ENCODE peak calls at places on chromosomes 1 and 21, in five cellular contexts. U is H1, M is HepG2, K is GM12878, D is K562. J is an unnamed sample.

GRCh38 chr1:56180806-56181205 is 398.6 kb downstream of the PLPP3 start:
- DNase-seq in U (no peak), D (no peak), K (no peak), M (no peak), J (no peak)

GRCh38 chr1:153608742-153609584 is 4.0 kb downstream of the S100A16 start:
- DNase-seq in U (peak; percentile 41), M (peak; percentile 96), D (peak; percentile 94), K (no peak), J (peak; percentile 90)

GRCh38 chr21:42585881-42586280 is 67.5 kb upstream of the PDE9A start:
- DNase-seq in D (no peak), U (no peak), K (no peak), M (no peak), J (no peak)

GRCh38 chr1:17965515-17966100 is 142.0 kb upstream of the IGSF21 start:
- DNase-seq in K (no peak), M (no peak), U (no peak), D (no peak), J (no peak)

GRCh38 chr1:26283226-26283853 is 3.5 kb downstream of the SH3BGRL3 start:
- DNase-seq in U (no peak), K (no peak), D (no peak), M (no peak), J (no peak)

GRCh38 chr1:221169447-221169889 is 290.2 kb downstream of the HLX start:
- DNase-seq in D (no peak), K (no peak), M (no peak), U (peak; percentile 15), J (no peak)

GRCh38 chr1:181675625-181676024 is 192.3 kb downstream of the CACNA1E start:
- DNase-seq in D (no peak), M (no peak), K (no peak), U (no peak), J (no peak)

GRCh38 chr1:203473281-203473680 is 2.3 kb upstream of the PRELP start:
- DNase-seq in M (no peak), K (no peak), U (no peak), D (no peak), J (no peak)

GRCh38 chr1:116763787-116764465 is 9.7 kb downstream of the CD2 start:
- DNase-seq in M (peak; percentile 39), D (peak; percentile 75), U (no peak), K (no peak), J (peak; percentile 15)
- TF ChIP-seq ZNF274 in M (no peak), D (no peak), U (no peak), K (no peak), J (no peak)

GRCh38 chr1:52033190-52034049 is at the start of gene KTI12:
- DNase-seq in U (peak; percentile 70), K (peak; percentile 60), M (peak; percentile 82), D (peak; percentile 85), J (peak; percentile 73)
- TF ChIP-seq POLR2A in U (peak; percentile 59), K (peak; percentile 98), M (peak; percentile 77), D (peak; percentile 96), J (peak; percentile 64)

GRCh38 chr1:13948396-13948795 is 248.4 kb downstream of the PRDM2 start:
- DNase-seq in M (no peak), U (no peak), D (no peak), K (no peak), J (no peak)

GRCh38 chr1:13951793-13952751 is 252.1 kb downstream of the PRDM2 start:
- DNase-seq in K (no peak), M (no peak), D (no peak), U (no peak), J (no peak)

GRCh38 chr1:13948851-13949490 is 249.0 kb downstream of the PRDM2 start:
- DNase-seq in U (no peak), D (no peak), M (no peak), K (no peak), J (no peak)

GRCh38 chr1:13949571-13949970 is 249.6 kb downstream of the PRDM2 start:
- DNase-seq in K (no peak), D (no peak), M (no peak), U (no peak), J (no peak)

GRCh38 chr1:13950637-13951036 is 250.6 kb downstream of the PRDM2 start:
- DNase-seq in M (no peak), U (peak; percentile 34), K (no peak), D (peak; percentile 57), J (peak; percentile 3)
- TF ChIP-seq ZNF274 in M (no peak), U (no peak), K (no peak), D (no peak), J (no peak)

GRCh38 chr1:171116676-171117075 is 26.0 kb downstream of the FMO3 start:
- DNase-seq in K (no peak), D (no peak), M (no peak), U (no peak), J (no peak)
- TF ChIP-seq POLR2A in K (no peak), D (no peak), M (no peak), U (no peak), J (no peak)

DNA sequence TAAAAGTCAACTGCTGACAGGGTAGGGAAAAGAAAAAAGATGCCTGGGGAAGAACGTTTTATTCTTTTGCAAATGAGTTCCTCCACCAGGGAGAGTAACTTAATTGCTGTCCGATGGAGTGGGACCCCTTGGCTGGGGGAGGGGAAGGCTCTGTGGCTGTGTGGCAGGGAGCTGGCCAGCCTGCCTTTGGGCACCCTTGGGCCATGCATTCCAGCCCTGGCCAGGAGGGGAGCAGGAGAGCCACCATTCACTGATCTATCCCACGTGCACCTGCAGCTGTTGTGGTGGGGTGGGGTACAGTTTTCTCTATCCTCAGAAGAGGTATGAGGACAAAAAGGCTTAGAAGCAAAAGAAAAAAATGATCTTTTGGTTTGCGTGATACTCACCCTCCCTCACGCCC is 116.9 kb downstream of the KCNK1 start:
- DNase-seq in M (no peak), K (no peak), D (peak; percentile 43), U (peak; percentile 56), J (no peak)
- TF ChIP-seq ZNF274 in M (no peak), K (no peak), D (no peak), U (no peak), J (no peak)

DNA sequence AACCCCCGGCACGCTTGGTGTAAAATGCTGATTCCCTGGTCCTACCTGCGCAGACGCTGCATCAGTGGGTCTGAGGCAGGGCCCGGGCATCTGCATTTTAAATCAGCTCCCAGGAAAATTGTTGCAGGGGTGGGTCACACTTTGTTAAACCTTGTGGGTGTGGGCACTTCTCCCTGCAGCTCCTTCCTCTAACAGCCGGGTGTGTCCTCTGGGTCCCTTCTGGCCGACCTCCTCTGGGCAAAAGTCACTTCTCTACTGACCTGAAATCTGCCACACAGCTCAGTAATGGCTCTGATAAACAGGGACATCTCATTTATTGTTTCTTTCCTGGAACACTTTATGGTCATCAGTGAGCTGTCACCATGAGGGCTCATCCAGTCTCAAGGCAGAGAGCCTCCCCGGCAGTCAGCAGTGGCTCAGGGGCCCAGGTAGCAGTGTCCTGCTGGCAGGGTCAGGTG is 52.8 kb upstream of the TMPRSS2 start:
- DNase-seq in M (no peak), K (no peak), D (no peak), U (no peak), J (no peak)
- TF ChIP-seq POLR2A in M (no peak), K (no peak), D (no peak), U (no peak), J (no peak)

J was measured in HCT116.